ENCODE peak calls at places on chromosomes 1 and 21, in seven cellular contexts. Q, V, I, L, U, S and G are unnamed samples.

GRCh38 chr1:95041491-95042165 is 31.1 kb downstream of the ALG14 start:
- DNase-seq in Q (peak; percentile 89), V (peak; percentile 66), I (no peak), L (no peak), U (peak; percentile 64), S (no peak), G (peak; percentile 59)

GRCh38 chr21:15141236-15141970 is 76.6 kb upstream of the NRIP1 start:
- DNase-seq in Q (no peak), V (peak; percentile 81), I (no peak), L (no peak), U (no peak), S (no peak), G (no peak)

GRCh38 chr1:37477198-37477931 is 3.0 kb downstream of the ZC3H12A start:
- DNase-seq in Q (peak; percentile 65), V (peak; percentile 84), I (peak; percentile 79), L (no peak), U (no peak), S (no peak), G (peak; percentile 31)

GRCh38 chr1:13935336-13935735 is 235.3 kb downstream of the PRDM2 start:
- DNase-seq in Q (no peak), V (no peak), I (no peak), L (no peak), U (no peak), S (no peak), G (no peak)

GRCh38 chr1:116373451-116374339 is 651 bp downstream of the ATP1A1 start:
- DNase-seq in Q (peak; percentile 81), V (peak; percentile 79), I (peak; percentile 88), L (peak; percentile 87), U (peak; percentile 82), S (no peak), G (peak; percentile 85)

GRCh38 chr1:37448691-37449417 is 25.5 kb upstream of the ZC3H12A start:
- DNase-seq in Q (peak; percentile 60), V (no peak), I (no peak), L (no peak), U (no peak), S (no peak), G (no peak)

GRCh38 chr1:24642481-24643361 is at the start of gene SRRM1:
- DNase-seq in Q (peak; percentile 100), V (peak; percentile 99), I (peak; percentile 100), L (peak; percentile 99), U (peak; percentile 100), S (peak; percentile 99), G (peak; percentile 100)

GRCh38 chr1:235113183-235113917 is 15.3 kb downstream of the TOMM20 start:
- DNase-seq in Q (no peak), V (no peak), I (no peak), L (no peak), U (no peak), S (no peak), G (no peak)

GRCh38 chr1:26418865-26419349 is 8.3 kb downstream of the LIN28A start:
- DNase-seq in Q (no peak), V (no peak), I (no peak), L (no peak), U (no peak), S (no peak), G (no peak)

GRCh38 chr1:182446033-182446669 is 3.8 kb upstream of the RGSL1 start:
- DNase-seq in Q (peak; percentile 67), V (peak; percentile 48), I (no peak), L (no peak), U (no peak), S (no peak), G (no peak)

GRCh38 chr1:170669036-170669435 is 5.1 kb downstream of the PRRX1 start:
- DNase-seq in Q (peak; percentile 49), V (no peak), I (no peak), L (no peak), U (no peak), S (no peak), G (no peak)

GRCh38 chr1:34655206-34655909 is 99.5 kb upstream of the GJB5 start:
- DNase-seq in Q (no peak), V (no peak), I (no peak), L (no peak), U (no peak), S (no peak), G (no peak)

GRCh38 chr1:229582011-229582694 is 23.6 kb upstream of the ABCB10 start:
- DNase-seq in Q (peak; percentile 2), V (no peak), I (peak; percentile 84), L (peak; percentile 87), U (peak; percentile 73), S (no peak), G (peak; percentile 84)

GRCh38 chr1:55374801-55375616 is 159.8 kb upstream of the USP24 start:
- DNase-seq in Q (peak; percentile 63), V (no peak), I (no peak), L (no peak), U (no peak), S (no peak), G (no peak)

GRCh38 chr1:245179706-245180105 is 24.9 kb downstream of the KIF26B start:
- DNase-seq in Q (no peak), V (no peak), I (no peak), L (no peak), U (no peak), S (no peak), G (no peak)

GRCh38 chr1:228298471-228298870 is 90.6 kb downstream of the OBSCN start:
- DNase-seq in Q (no peak), V (no peak), I (no peak), L (peak; percentile 43), U (peak; percentile 17), S (no peak), G (no peak)

DNA sequence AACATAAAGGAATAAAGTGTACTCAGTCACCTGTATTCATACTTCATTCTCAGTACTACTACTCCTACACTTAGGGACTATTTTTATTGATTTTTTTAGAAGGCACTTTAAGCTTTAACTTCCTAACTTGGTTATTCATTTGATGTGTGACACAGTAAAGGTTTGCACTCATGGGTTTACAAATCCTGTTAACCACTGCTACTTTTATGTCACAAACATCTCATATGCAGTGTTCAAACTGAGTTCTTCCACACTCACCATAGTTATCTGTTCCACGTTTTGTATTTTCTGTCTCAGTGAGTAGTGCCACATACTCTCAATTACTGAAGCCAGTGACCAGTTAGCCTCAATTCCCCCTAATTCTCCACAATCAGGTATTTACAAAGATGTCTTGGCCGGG is 33.2 kb downstream of the RCOR3 start:
- DNase-seq in Q (no peak), V (no peak), I (no peak), L (no peak), U (no peak), S (no peak), G (no peak)
- H3K27ac ChIP-seq in Q (no peak overlapping the region), V (no peak overlapping the region), I (no peak overlapping the region), L (no peak overlapping the region), U (no peak overlapping the region), S (no peak overlapping the region), G (no peak overlapping the region)

GRCh38 chr21:26591543-26591942 is 18.5 kb upstream of the CYYR1 start:
- DNase-seq in Q (no peak), V (no peak), I (no peak), L (no peak), U (no peak), S (no peak), G (no peak)
- H3K27ac ChIP-seq in Q (no peak overlapping the region), V (no peak overlapping the region), I (no peak overlapping the region), L (no peak overlapping the region), U (no peak overlapping the region), S (no peak overlapping the region), G (no peak overlapping the region)

DNA sequence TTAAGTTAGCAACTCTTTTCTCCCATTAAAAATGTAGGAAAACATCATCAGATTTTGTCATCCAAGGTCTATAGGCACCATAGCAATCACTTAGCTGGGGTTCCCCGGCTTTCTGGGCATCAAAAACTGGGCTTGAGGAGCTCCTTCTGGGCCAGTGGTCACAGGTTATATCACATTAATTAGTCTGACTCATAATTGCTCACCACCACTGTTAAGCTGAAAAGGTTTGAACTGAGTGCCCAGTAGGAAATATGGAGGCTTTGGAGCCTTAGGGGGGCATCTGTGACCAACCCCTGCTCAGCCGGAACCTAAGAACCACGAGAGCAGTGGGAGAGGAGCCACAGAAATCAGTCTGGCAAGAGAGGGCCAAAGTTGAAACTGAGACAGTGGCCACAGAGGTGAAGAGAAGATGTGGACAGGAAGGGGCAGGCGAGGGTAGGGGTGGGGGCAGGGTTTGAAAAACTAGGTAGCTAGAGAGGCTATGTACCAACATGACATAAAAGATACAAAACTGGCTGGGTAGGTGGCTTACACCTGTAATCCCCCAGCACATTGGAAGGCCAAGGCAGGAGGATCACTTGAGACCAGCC is 28.2 kb upstream of the TIAM1 start:
- DNase-seq in Q (peak; percentile 14), V (no peak), I (no peak), L (no peak), U (no peak), S (no peak), G (no peak)
- H3K27ac ChIP-seq in Q (no peak overlapping the region), V (no peak overlapping the region), I (no peak overlapping the region), L (no peak overlapping the region), U (no peak overlapping the region), S (no peak overlapping the region), G (no peak overlapping the region)

GRCh38 chr1:155247667-155248563 is 7.4 kb downstream of the ENTREP3 start:
- DNase-seq in Q (no peak), V (no peak), I (no peak), L (no peak), U (no peak), S (no peak), G (no peak)
- H3K27ac ChIP-seq in Q (no peak overlapping the region), V (no peak overlapping the region), I (no peak overlapping the region), L (no peak overlapping the region), U (no peak overlapping the region), S (no peak overlapping the region), G (no peak overlapping the region)

GRCh38 chr1:100130552-100131077 is 2.1 kb downstream of the SASS6 start:
- DNase-seq in Q (peak; percentile 12), V (no peak), I (no peak), L (no peak), U (no peak), S (no peak), G (no peak)
- H3K27ac ChIP-seq in Q (no peak overlapping the region), V (no peak overlapping the region), I (no peak overlapping the region), L (no peak overlapping the region), U (no peak overlapping the region), S (no peak overlapping the region), G (no peak overlapping the region)